ENCODE peak calls at places on chromosomes 7 and 10, in nine cellular contexts. One of them, this sample, is unnamed.

GRCh38 chr7:127831312-127832212 is 179.6 kb downstream of the SND1 start:
- DNase-seq in testis: no peak
- DNase-seq in heart left ventricle: no peak
- DNase-seq in ovary: no peak
- DNase-seq in stomach: no peak
- DNase-seq in CD8-positive, alpha-beta T cell: no peak
- DNase-seq in WERI-Rb-1: no peak
- DNase-seq in GM23248: no peak
- DNase-seq in DND-41: no peak
- DNase-seq in this sample: no peak

GRCh38 chr10:14332895-14333294 is 2.2 kb upstream of the FRMD4A start:
- DNase-seq in testis: no peak
- DNase-seq in heart left ventricle: no peak
- DNase-seq in WERI-Rb-1: no peak
- DNase-seq in GM23248: no peak
- DNase-seq in ovary: no peak
- DNase-seq in CD8-positive, alpha-beta T cell: no peak
- DNase-seq in stomach: no peak
- DNase-seq in DND-41: no peak
- DNase-seq in this sample: no peak

GRCh38 chr7:157685430-157686284 is 348.9 kb downstream of the DNAJB6 start:
- DNase-seq in WERI-Rb-1: peak
- DNase-seq in stomach: no peak
- DNase-seq in CD8-positive, alpha-beta T cell: no peak
- DNase-seq in ovary: no peak
- DNase-seq in heart left ventricle: no peak
- DNase-seq in DND-41: no peak
- DNase-seq in GM23248: no peak
- DNase-seq in testis: peak
- DNase-seq in this sample: no peak

GRCh38 chr7:100158229-100159098 is at the start of gene TRAPPC14:
- DNase-seq in testis: peak
- DNase-seq in heart left ventricle: peak
- DNase-seq in DND-41: peak
- DNase-seq in CD8-positive, alpha-beta T cell: peak
- DNase-seq in ovary: peak
- DNase-seq in stomach: peak
- DNase-seq in WERI-Rb-1: peak
- DNase-seq in GM23248: peak
- DNase-seq in this sample: peak

GRCh38 chr10:97380513-97380912 is 20.6 kb downstream of the RRP12 start:
- DNase-seq in testis: no peak
- DNase-seq in ovary: no peak
- DNase-seq in CD8-positive, alpha-beta T cell: no peak
- DNase-seq in heart left ventricle: no peak
- DNase-seq in stomach: no peak
- DNase-seq in DND-41: no peak
- DNase-seq in WERI-Rb-1: no peak
- DNase-seq in GM23248: no peak
- DNase-seq in this sample: no peak

GRCh38 chr7:114534957-114535356 is 120.3 kb downstream of the FOXP2 start:
- DNase-seq in stomach: no peak
- DNase-seq in DND-41: no peak
- DNase-seq in ovary: no peak
- DNase-seq in heart left ventricle: no peak
- DNase-seq in CD8-positive, alpha-beta T cell: no peak
- DNase-seq in GM23248: peak
- DNase-seq in WERI-Rb-1: no peak
- DNase-seq in testis: no peak
- DNase-seq in this sample: no peak

GRCh38 chr10:82660983-82661382 is 786.0 kb downstream of the NRG3 start:
- DNase-seq in GM23248: no peak
- DNase-seq in testis: no peak
- DNase-seq in WERI-Rb-1: no peak
- DNase-seq in stomach: no peak
- DNase-seq in CD8-positive, alpha-beta T cell: no peak
- DNase-seq in heart left ventricle: no peak
- DNase-seq in ovary: no peak
- DNase-seq in DND-41: no peak
- DNase-seq in this sample: no peak

GRCh38 chr7:30927040-30927439 is 15.4 kb downstream of the AQP1 start:
- DNase-seq in heart left ventricle: no peak
- DNase-seq in DND-41: no peak
- DNase-seq in ovary: peak
- DNase-seq in testis: peak
- DNase-seq in GM23248: no peak
- DNase-seq in stomach: no peak
- DNase-seq in CD8-positive, alpha-beta T cell: peak
- DNase-seq in WERI-Rb-1: no peak
- DNase-seq in this sample: no peak

GRCh38 chr7:131057015-131057518 is 270.6 kb upstream of the MKLN1 start:
- DNase-seq in heart left ventricle: no peak
- DNase-seq in stomach: no peak
- DNase-seq in ovary: peak
- DNase-seq in WERI-Rb-1: no peak
- DNase-seq in CD8-positive, alpha-beta T cell: no peak
- DNase-seq in testis: no peak
- DNase-seq in GM23248: peak
- DNase-seq in DND-41: peak
- DNase-seq in this sample: peak

GRCh38 chr10:51789118-51789517 is 89.7 kb upstream of the CSTF2T start:
- DNase-seq in CD8-positive, alpha-beta T cell: no peak
- DNase-seq in GM23248: no peak
- DNase-seq in DND-41: no peak
- DNase-seq in testis: no peak
- DNase-seq in ovary: no peak
- DNase-seq in WERI-Rb-1: no peak
- DNase-seq in heart left ventricle: no peak
- DNase-seq in stomach: no peak
- DNase-seq in this sample: no peak

GRCh38 chr7:123480107-123480506 is 54.3 kb downstream of the IQUB start:
- DNase-seq in WERI-Rb-1: no peak
- DNase-seq in ovary: no peak
- DNase-seq in DND-41: no peak
- DNase-seq in heart left ventricle: no peak
- DNase-seq in CD8-positive, alpha-beta T cell: no peak
- DNase-seq in testis: no peak
- DNase-seq in stomach: no peak
- DNase-seq in GM23248: no peak
- DNase-seq in this sample: no peak

GRCh38 chr7:130622866-130623265 is 45.7 kb downstream of the COPG2 start:
- DNase-seq in WERI-Rb-1: no peak
- DNase-seq in DND-41: no peak
- DNase-seq in heart left ventricle: no peak
- DNase-seq in GM23248: no peak
- DNase-seq in stomach: no peak
- DNase-seq in ovary: no peak
- DNase-seq in testis: no peak
- DNase-seq in CD8-positive, alpha-beta T cell: no peak
- DNase-seq in this sample: no peak

GRCh38 chr7:128381161-128381821 is 19.8 kb upstream of the PRRT4 start:
- DNase-seq in GM23248: peak
- DNase-seq in WERI-Rb-1: peak
- DNase-seq in heart left ventricle: no peak
- DNase-seq in CD8-positive, alpha-beta T cell: no peak
- DNase-seq in stomach: no peak
- DNase-seq in ovary: no peak
- DNase-seq in testis: peak
- DNase-seq in DND-41: peak
- DNase-seq in this sample: no peak

GRCh38 chr7:99224263-99224947 is 16.5 kb upstream of the KPNA7 start:
- DNase-seq in DND-41: no peak
- DNase-seq in CD8-positive, alpha-beta T cell: no peak
- DNase-seq in stomach: peak
- DNase-seq in WERI-Rb-1: no peak
- DNase-seq in heart left ventricle: no peak
- DNase-seq in ovary: no peak
- DNase-seq in testis: no peak
- DNase-seq in GM23248: peak
- DNase-seq in this sample: no peak

DNA sequence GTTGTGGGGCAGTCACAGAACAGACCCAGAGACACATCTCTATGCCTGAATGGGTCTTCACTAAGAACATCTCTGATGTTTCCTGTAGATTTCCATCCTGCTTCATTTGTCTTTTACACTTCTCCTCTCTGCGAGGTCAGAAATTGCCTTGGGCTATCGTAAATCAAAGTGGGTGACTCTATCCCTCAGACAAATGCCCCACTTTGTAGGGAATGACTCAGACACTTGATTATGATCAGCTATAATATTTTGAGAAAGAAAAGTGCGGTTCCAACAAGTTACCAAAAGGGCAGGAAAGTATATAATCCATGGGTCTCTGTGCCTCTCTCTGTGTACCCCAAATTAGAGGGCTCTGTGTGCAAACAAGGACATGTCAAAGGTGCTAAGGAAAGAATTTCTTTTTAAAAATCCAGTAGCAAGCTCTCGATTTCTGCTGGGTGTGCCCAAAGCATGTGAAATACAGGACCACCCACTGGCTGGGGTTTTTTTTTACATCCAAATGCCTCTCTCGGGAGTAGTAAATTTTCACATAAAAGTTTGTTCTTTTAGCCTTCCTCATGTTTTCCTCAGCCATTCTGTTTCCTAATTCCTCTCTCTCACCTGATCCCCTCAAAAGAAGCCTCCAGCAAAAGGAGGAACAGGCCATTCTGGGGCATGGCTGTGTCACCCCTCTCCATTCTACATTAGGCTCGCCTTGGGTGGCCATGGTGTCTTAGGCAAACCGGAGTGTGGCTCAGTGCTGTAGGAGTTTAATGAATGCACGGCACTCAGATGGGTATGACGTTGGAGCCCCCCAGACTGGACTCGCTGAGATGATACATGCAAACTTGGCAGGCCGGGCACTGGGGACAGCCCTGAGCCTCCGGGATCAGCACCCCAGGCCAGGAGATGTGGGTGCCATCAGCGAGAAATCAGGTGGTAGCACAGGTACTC is 6.3 kb upstream of the OPN4 start:
- DNase-seq in CD8-positive, alpha-beta T cell: no peak
- DNase-seq in heart left ventricle: peak
- DNase-seq in ovary: no peak
- DNase-seq in DND-41: no peak
- DNase-seq in testis: peak
- DNase-seq in WERI-Rb-1: no peak
- DNase-seq in GM23248: peak
- DNase-seq in stomach: peak
- DNase-seq in this sample: no peak
- H3K27ac ChIP-seq in CD8-positive, alpha-beta T cell: no peak
- H3K27ac ChIP-seq in heart left ventricle: peak
- H3K27ac ChIP-seq in ovary: no peak
- H3K27ac ChIP-seq in DND-41: no peak
- H3K27ac ChIP-seq in testis: no peak
- H3K27ac ChIP-seq in WERI-Rb-1: no peak
- H3K27ac ChIP-seq in GM23248: no peak
- H3K27ac ChIP-seq in stomach: no peak
- H3K27ac ChIP-seq in this sample: no peak

GRCh38 chr7:88073625-88074024 is 139.6 kb downstream of the ADAM22 start:
- DNase-seq in WERI-Rb-1: no peak
- DNase-seq in ovary: no peak
- DNase-seq in testis: no peak
- DNase-seq in CD8-positive, alpha-beta T cell: no peak
- DNase-seq in heart left ventricle: no peak
- DNase-seq in stomach: no peak
- DNase-seq in GM23248: no peak
- DNase-seq in DND-41: peak
- DNase-seq in this sample: no peak

GRCh38 chr7:88072715-88073055 is 138.6 kb downstream of the ADAM22 start:
- DNase-seq in GM23248: no peak
- DNase-seq in DND-41: no peak
- DNase-seq in ovary: no peak
- DNase-seq in testis: no peak
- DNase-seq in CD8-positive, alpha-beta T cell: no peak
- DNase-seq in heart left ventricle: no peak
- DNase-seq in WERI-Rb-1: no peak
- DNase-seq in stomach: no peak
- DNase-seq in this sample: no peak

GRCh38 chr7:88072036-88072714 is 138.1 kb downstream of the ADAM22 start:
- DNase-seq in CD8-positive, alpha-beta T cell: no peak
- DNase-seq in DND-41: peak
- DNase-seq in stomach: no peak
- DNase-seq in WERI-Rb-1: no peak
- DNase-seq in ovary: no peak
- DNase-seq in GM23248: no peak
- DNase-seq in heart left ventricle: no peak
- DNase-seq in testis: no peak
- DNase-seq in this sample: no peak

GRCh38 chr7:88069093-88069492 is 135.0 kb downstream of the ADAM22 start:
- DNase-seq in GM23248: no peak
- DNase-seq in WERI-Rb-1: no peak
- DNase-seq in testis: no peak
- DNase-seq in CD8-positive, alpha-beta T cell: no peak
- DNase-seq in stomach: no peak
- DNase-seq in DND-41: no peak
- DNase-seq in heart left ventricle: no peak
- DNase-seq in ovary: no peak
- DNase-seq in this sample: no peak
- H3K4me3 ChIP-seq in GM23248: no peak
- H3K4me3 ChIP-seq in WERI-Rb-1: no peak
- H3K4me3 ChIP-seq in testis: no peak
- H3K4me3 ChIP-seq in CD8-positive, alpha-beta T cell: no peak
- H3K4me3 ChIP-seq in stomach: no peak
- H3K4me3 ChIP-seq in DND-41: no peak
- H3K4me3 ChIP-seq in heart left ventricle: no peak
- H3K4me3 ChIP-seq in ovary: no peak
- H3K4me3 ChIP-seq in this sample: no peak

DNA sequence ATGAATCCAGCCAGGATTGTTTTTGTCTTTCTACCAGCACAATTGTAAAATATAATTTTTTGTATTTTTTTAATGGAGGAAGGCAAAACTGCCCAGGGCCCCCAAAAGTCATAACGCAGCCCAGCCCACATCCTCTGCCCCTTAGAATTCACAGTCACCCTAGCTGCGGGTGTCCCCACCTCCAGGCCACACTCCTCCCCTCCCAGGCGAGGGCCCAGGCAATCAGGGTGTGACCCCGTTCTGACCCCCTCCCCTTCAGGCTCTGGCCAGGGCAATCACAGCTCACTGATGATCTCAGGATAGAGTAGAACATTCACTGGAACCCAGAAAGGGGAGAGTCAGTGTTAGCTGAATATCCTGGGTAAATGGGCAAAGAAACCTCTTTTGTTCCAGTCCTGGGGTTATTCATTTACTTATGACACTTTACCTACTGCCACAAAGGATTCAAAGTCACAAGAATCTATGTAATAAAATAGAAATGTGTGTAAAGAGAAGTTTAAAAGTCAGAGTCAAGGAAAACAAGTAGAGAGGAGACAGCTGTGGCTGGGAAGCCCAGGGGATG is 92.0 kb upstream of the MACROH2A2 start:
- DNase-seq in CD8-positive, alpha-beta T cell: no peak
- DNase-seq in DND-41: no peak
- DNase-seq in stomach: no peak
- DNase-seq in GM23248: no peak
- DNase-seq in heart left ventricle: no peak
- DNase-seq in WERI-Rb-1: no peak
- DNase-seq in testis: peak
- DNase-seq in ovary: no peak
- DNase-seq in this sample: no peak
- H3K27ac ChIP-seq in CD8-positive, alpha-beta T cell: no peak
- H3K27ac ChIP-seq in DND-41: no peak
- H3K27ac ChIP-seq in stomach: no peak
- H3K27ac ChIP-seq in GM23248: no peak
- H3K27ac ChIP-seq in heart left ventricle: no peak
- H3K27ac ChIP-seq in WERI-Rb-1: no peak
- H3K27ac ChIP-seq in testis: no peak
- H3K27ac ChIP-seq in ovary: no peak
- H3K27ac ChIP-seq in this sample: no peak

GRCh38 chr7:105279688-105280007 is 109.1 kb downstream of the SRPK2 start:
- DNase-seq in GM23248: no peak
- DNase-seq in DND-41: no peak
- DNase-seq in testis: no peak
- DNase-seq in ovary: no peak
- DNase-seq in heart left ventricle: no peak
- DNase-seq in CD8-positive, alpha-beta T cell: no peak
- DNase-seq in WERI-Rb-1: no peak
- DNase-seq in stomach: no peak
- DNase-seq in this sample: no peak
- H3K4me3 ChIP-seq in GM23248: no peak
- H3K4me3 ChIP-seq in DND-41: no peak
- H3K4me3 ChIP-seq in testis: no peak
- H3K4me3 ChIP-seq in ovary: no peak
- H3K4me3 ChIP-seq in heart left ventricle: no peak
- H3K4me3 ChIP-seq in CD8-positive, alpha-beta T cell: no peak
- H3K4me3 ChIP-seq in WERI-Rb-1: no peak
- H3K4me3 ChIP-seq in stomach: no peak
- H3K4me3 ChIP-seq in this sample: no peak